ENCODE peak calls at places on chromosomes 7 and 10, in seven cellular contexts. Y is MM.1S, F is adrenal gland, V is IMR-90, X is transverse colon, E is left lung, P is HCT116. K is an unnamed sample.

GRCh38 chr10:64368298-64368697 is 847.1 kb downstream of the REEP3 start:
- DNase-seq in Y (no peak), F (no peak), V (no peak), X (no peak), E (no peak), P (no peak), K (no peak)

GRCh38 chr10:33195608-33196376 is 138.7 kb downstream of the NRP1 start:
- DNase-seq in Y (no peak), F (no peak), V (peak; percentile 44), X (no peak), E (no peak), P (no peak), K (no peak)

GRCh38 chr10:71502851-71503250 is 106.1 kb downstream of the CDH23 start:
- DNase-seq in Y (no peak), F (no peak), V (no peak), X (no peak), E (no peak), P (no peak), K (no peak)

GRCh38 chr10:93039721-93040120 is 20.9 kb upstream of the CYP26C1 start:
- DNase-seq in Y (peak; percentile 69), F (no peak), V (peak; percentile 46), X (no peak), E (no peak), P (peak; percentile 12), K (no peak)

GRCh38 chr7:4196121-4196819 is 485.8 kb upstream of the FOXK1 start:
- DNase-seq in Y (no peak), F (no peak), V (no peak), X (no peak), E (peak; percentile 43), P (no peak), K (no peak)

GRCh38 chr7:54839538-54840213 is 80.7 kb upstream of the SEC61G start:
- DNase-seq in Y (no peak), F (peak; percentile 66), V (peak; percentile 56), X (peak; percentile 35), E (peak; percentile 88), P (peak; percentile 51), K (no peak)

GRCh38 chr7:15557186-15557585 is 4.6 kb downstream of the AGMO start:
- DNase-seq in Y (no peak), F (no peak), V (no peak), X (no peak), E (no peak), P (no peak), K (no peak)

GRCh38 chr10:78559514-78560392 is 509.0 kb upstream of the ZMIZ1 start:
- DNase-seq in Y (no peak), F (no peak), V (no peak), X (no peak), E (no peak), P (no peak), K (no peak)

GRCh38 chr7:124791426-124791825 is 25.8 kb upstream of the GPR37 start:
- DNase-seq in Y (no peak), F (no peak), V (no peak), X (no peak), E (no peak), P (no peak), K (no peak)

GRCh38 chr7:151738925-151739324 is 138.0 kb downstream of the PRKAG2 start:
- DNase-seq in Y (no peak), F (no peak), V (no peak), X (no peak), E (peak; percentile 72), P (no peak), K (no peak)

GRCh38 chr10:125154529-125154928 is 5.8 kb downstream of the CTBP2 start:
- DNase-seq in Y (no peak), F (peak; percentile 8), V (no peak), X (no peak), E (no peak), P (no peak), K (no peak)

GRCh38 chr10:132856869-132857524 is 71.0 kb upstream of the NKX6-2 start:
- DNase-seq in Y (no peak), F (no peak), V (no peak), X (peak; percentile 1), E (peak; percentile 48), P (no peak), K (no peak)

GRCh38 chr7:22403344-22403743 is 46.4 kb upstream of the RAPGEF5 start:
- DNase-seq in Y (no peak), F (no peak), V (no peak), X (no peak), E (no peak), P (no peak), K (no peak)

GRCh38 chr10:7846591-7846990 is 28.3 kb downstream of the TAF3 start:
- DNase-seq in Y (no peak), F (no peak), V (peak; percentile 16), X (no peak), E (no peak), P (no peak), K (no peak)

GRCh38 chr10:78424721-78425120 is 391.1 kb downstream of the RPS24 start:
- DNase-seq in Y (no peak), F (no peak), V (no peak), X (no peak), E (no peak), P (peak; percentile 41), K (no peak)

GRCh38 chr7:73770002-73770859 is at the start of gene CLDN3:
- DNase-seq in Y (no peak), F (no peak), V (no peak), X (peak; percentile 94), E (peak; percentile 94), P (peak; percentile 73), K (peak; percentile 23)

GRCh38 chr10:62076872-62077271 is 175.4 kb downstream of the ARID5B start:
- DNase-seq in Y (no peak), F (no peak), V (peak; percentile 91), X (no peak), E (no peak), P (no peak), K (no peak)

GRCh38 chr10:119933179-119933578 is 40.6 kb downstream of the SEC23IP start:
- DNase-seq in Y (no peak), F (no peak), V (peak; percentile 3), X (no peak), E (no peak), P (no peak), K (no peak)

GRCh38 chr10:71795248-71795647 is 21.9 kb upstream of the VSIR start:
- DNase-seq in Y (peak; percentile 21), F (no peak), V (peak; percentile 23), X (no peak), E (no peak), P (no peak), K (no peak)

GRCh38 chr10:92714152-92714836 is 24.5 kb downstream of the HHEX start:
- DNase-seq in Y (no peak), F (no peak), V (no peak), X (no peak), E (no peak), P (no peak), K (no peak)

DNA sequence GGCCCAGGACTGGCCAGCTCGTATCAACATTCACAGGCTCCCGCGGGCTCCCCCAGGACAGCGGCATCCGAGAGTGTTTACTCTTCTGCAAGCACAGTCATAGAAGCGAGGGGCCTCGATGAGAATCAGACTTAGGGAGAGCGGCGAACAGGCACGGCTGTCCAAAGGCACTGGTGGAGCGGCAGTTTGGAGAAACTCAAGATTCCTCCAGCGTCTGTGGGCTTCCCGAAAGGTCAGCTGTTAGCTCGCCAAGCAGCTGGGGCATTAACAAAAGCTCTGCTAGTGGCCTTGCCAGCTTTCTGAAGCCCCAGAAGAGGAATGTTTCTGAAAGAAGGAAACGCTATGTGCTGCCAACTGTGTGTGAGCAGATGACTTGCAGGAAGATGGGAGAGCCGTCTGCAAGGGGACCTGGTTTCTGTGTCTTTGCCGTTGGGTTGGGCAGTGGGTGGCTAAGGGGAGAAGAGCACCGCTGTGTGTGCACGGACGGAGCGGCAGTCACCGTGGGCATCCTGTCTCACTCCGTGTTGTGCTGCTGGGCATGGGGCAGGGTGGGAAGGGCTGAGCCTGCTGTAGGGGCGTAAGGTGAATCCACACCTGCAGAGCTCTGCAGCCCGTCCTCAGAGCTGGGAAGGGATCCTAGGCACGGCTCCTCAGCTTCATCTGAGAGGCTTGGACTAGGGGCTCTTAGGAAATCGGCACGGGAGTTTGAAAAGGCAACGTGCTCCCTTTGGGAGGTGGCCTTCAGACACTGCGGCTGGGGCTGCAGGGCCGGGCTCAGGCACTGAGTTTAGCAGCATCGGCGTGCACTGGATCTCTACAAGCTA is 42.1 kb downstream of the AMZ1 start:
- DNase-seq in Y (no peak), F (no peak), V (peak; percentile 74), X (no peak), E (peak; percentile 58), P (no peak), K (no peak)
- H3K36me3 ChIP-seq in Y (no peaks in the 10 kb centered on the region), F (peaks cover 10% of the 10 kb centered on the region), V (peaks cover 36% of the 10 kb centered on the region), X (peaks cover 5% of the 10 kb centered on the region), E (peaks cover 44% of the 10 kb centered on the region), P (no peaks in the 10 kb centered on the region), K (peaks cover 7% of the 10 kb centered on the region)

GRCh38 chr7:130096243-130096827 is 26.0 kb downstream of the KLHDC10 start:
- DNase-seq in Y (no peak), F (no peak), V (no peak), X (no peak), E (no peak), P (no peak), K (no peak)
- TF ChIP-seq CTCF in Y (no peak), F (peak; percentile 22), V (peak; percentile 38), X (no peak), E (no peak), P (no peak), K (no peak)

GRCh38 chr7:159117366-159118219 is 27.1 kb downstream of the VIPR2 start:
- DNase-seq in Y (no peak), F (no peak), V (no peak), X (no peak), E (no peak), P (no peak), K (no peak)
- H3K27me3 ChIP-seq in Y (no peaks in the 10 kb centered on the region), F (no peaks in the 10 kb centered on the region), V (no peaks in the 10 kb centered on the region), X (peaks cover 15% of the 10 kb centered on the region), E (peaks cover 88% of the 10 kb centered on the region), P (peaks cover 28% of the 10 kb centered on the region), K (no peaks in the 10 kb centered on the region)

GRCh38 chr10:122242266-122242665 is 28.8 kb upstream of the BTBD16 start:
- DNase-seq in Y (no peak), F (no peak), V (no peak), X (no peak), E (no peak), P (no peak), K (no peak)
- H3K36me3 ChIP-seq in Y (no peaks in the 10 kb centered on the region), F (peaks cover 3% of the 10 kb centered on the region), V (peaks cover 8% of the 10 kb centered on the region), X (peaks cover 19% of the 10 kb centered on the region), E (peaks cover 83% of the 10 kb centered on the region), P (peaks cover 5% of the 10 kb centered on the region), K (no peaks in the 10 kb centered on the region)

K was measured in GM06990.